ENCODE peak calls at places on chromosome 14, in nine cellular contexts. X is esophagus squamous epithelium; R is BE2C; C is A549; E is MM.1S; P is SK-N-SH; V is heart right ventricle; F is esophagus muscularis mucosa; L is CD8-positive, alpha-beta T cell. J is an unnamed sample.
A peak's percentile ranks its signal among the peaks of the same experiment; 100 is the strongest.

GRCh38 chr14:104120281-104120741 is 18.1 kb upstream of the KIF26A start:
- DNase-seq in X (no peak), R (no peak), C (no peak), E (no peak), P (no peak), V (no peak), F (no peak), L (no peak), J (peak; percentile 35)

GRCh38 chr14:50471838-50472465 is 60.4 kb downstream of the MAP4K5 start:
- DNase-seq in X (no peak), R (no peak), C (no peak), E (no peak), P (no peak), V (no peak), F (no peak), L (no peak), J (no peak)

GRCh38 chr14:99524804-99525698 is 43.8 kb downstream of the CCNK start:
- DNase-seq in X (no peak), R (peak; percentile 57), C (peak; percentile 64), E (no peak), P (peak; percentile 57), V (no peak), F (no peak), L (no peak), J (peak; percentile 84)

GRCh38 chr14:69190191-69190590 is 1.1 kb upstream of the EXD2 start:
- DNase-seq in X (no peak), R (no peak), C (no peak), E (no peak), P (no peak), V (no peak), F (no peak), L (no peak), J (no peak)

GRCh38 chr14:26765768-26766550 is 168.1 kb upstream of the NOVA1 start:
- DNase-seq in X (no peak), R (no peak), C (no peak), E (no peak), P (no peak), V (peak; percentile 12), F (no peak), L (no peak), J (no peak)

GRCh38 chr14:49550284-49551184 is 35.6 kb downstream of the RPS29 start:
- DNase-seq in X (no peak), R (no peak), C (no peak), E (no peak), P (peak; percentile 26), V (no peak), F (no peak), L (no peak), J (peak; percentile 41)

GRCh38 chr14:50741571-50741970 is 73.5 kb upstream of the SAV1 start:
- DNase-seq in X (no peak), R (no peak), C (peak; percentile 10), E (peak; percentile 37), P (no peak), V (no peak), F (no peak), L (no peak), J (no peak)

GRCh38 chr14:104865631-104866441 is 768 bp downstream of the CEP170B start:
- DNase-seq in X (no peak), R (peak; percentile 30), C (peak; percentile 41), E (no peak), P (peak; percentile 80), V (peak; percentile 65), F (no peak), L (no peak), J (peak; percentile 93)

GRCh38 chr14:99572173-99572999 is 31.6 kb downstream of the CCDC85C start:
- DNase-seq in X (no peak), R (peak; percentile 70), C (no peak), E (no peak), P (peak; percentile 87), V (no peak), F (no peak), L (no peak), J (no peak)

GRCh38 chr14:69528930-69529329 is 44.4 kb downstream of the PLEKHD1 start:
- DNase-seq in X (no peak), R (no peak), C (no peak), E (no peak), P (no peak), V (no peak), F (no peak), L (no peak), J (no peak)

GRCh38 chr14:99270491-99271287 is 1.3 kb downstream of the BCL11B start:
- DNase-seq in X (no peak), R (peak; percentile 24), C (no peak), E (no peak), P (peak; percentile 54), V (no peak), F (no peak), L (peak; percentile 46), J (peak; percentile 91)

DNA sequence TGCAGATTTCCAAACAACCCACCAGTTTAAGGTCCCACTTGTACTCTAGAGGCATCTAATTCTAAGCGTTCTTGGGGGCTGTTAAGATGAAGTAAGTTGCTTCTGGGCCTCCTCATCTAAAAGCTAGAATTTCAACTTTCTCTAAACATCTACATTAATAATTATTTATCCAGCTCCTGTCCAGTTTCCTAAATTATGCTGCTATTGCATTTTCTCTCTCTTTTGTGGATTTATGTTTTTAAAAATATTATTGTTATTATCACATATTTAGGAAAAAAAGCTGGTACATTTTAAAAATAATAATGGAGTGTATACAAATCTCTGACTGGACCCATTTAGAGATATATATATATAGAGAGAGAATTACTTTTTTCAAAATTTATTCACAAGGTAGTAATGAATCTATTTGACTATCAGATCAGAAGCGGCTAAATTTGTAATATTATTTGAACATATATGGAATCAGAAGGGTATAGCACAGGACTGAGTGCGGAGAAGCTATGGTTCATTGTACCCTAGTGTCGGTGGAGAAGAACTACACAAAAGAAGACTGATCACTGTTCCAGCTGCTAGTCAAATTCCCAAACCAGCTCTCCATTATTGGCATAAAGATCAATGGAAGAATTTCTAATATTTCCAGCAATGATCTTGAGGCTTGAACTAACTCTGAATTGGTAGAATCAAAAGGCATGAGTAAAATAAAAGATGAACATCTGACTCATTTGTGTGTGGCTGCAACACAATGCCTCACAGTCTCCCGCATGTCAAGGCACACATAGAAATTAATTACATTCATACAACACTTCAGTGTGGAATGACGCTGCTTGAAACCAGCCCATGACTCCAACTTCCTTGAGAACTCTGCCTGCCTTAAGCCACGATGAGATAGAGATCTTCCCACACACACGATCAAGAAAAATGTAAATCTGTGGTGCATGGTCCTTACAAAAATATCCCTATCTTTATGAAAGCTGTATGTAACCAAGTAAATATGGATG is 433.4 kb upstream of the OR4E1 start:
- DNase-seq in X (no peak), R (no peak), C (no peak), E (no peak), P (no peak), V (no peak), F (no peak), L (no peak), J (no peak)
- H3K4me3 ChIP-seq in X (no peak overlapping the region), R (no peak overlapping the region), C (no peak overlapping the region), E (no peak overlapping the region), P (no peak overlapping the region), V (no peak overlapping the region), F (no peak overlapping the region), L (no peak overlapping the region), J (no peak overlapping the region)

GRCh38 chr14:52046376-52046917 is 22.4 kb downstream of the NID2 start:
- DNase-seq in X (no peak), R (no peak), C (no peak), E (no peak), P (no peak), V (no peak), F (no peak), L (no peak), J (no peak)

GRCh38 chr14:52048132-52048531 is 20.7 kb downstream of the NID2 start:
- DNase-seq in X (no peak), R (no peak), C (no peak), E (no peak), P (no peak), V (no peak), F (peak; percentile 68), L (no peak), J (no peak)

GRCh38 chr14:52042371-52043037 is 26.4 kb downstream of the NID2 start:
- DNase-seq in X (no peak), R (no peak), C (no peak), E (no peak), P (no peak), V (no peak), F (peak; percentile 62), L (no peak), J (no peak)

GRCh38 chr14:52043690-52044089 is 25.2 kb downstream of the NID2 start:
- DNase-seq in X (no peak), R (peak; percentile 79), C (peak; percentile 73), E (no peak), P (peak; percentile 72), V (no peak), F (peak; percentile 89), L (no peak), J (peak; percentile 79)

DNA sequence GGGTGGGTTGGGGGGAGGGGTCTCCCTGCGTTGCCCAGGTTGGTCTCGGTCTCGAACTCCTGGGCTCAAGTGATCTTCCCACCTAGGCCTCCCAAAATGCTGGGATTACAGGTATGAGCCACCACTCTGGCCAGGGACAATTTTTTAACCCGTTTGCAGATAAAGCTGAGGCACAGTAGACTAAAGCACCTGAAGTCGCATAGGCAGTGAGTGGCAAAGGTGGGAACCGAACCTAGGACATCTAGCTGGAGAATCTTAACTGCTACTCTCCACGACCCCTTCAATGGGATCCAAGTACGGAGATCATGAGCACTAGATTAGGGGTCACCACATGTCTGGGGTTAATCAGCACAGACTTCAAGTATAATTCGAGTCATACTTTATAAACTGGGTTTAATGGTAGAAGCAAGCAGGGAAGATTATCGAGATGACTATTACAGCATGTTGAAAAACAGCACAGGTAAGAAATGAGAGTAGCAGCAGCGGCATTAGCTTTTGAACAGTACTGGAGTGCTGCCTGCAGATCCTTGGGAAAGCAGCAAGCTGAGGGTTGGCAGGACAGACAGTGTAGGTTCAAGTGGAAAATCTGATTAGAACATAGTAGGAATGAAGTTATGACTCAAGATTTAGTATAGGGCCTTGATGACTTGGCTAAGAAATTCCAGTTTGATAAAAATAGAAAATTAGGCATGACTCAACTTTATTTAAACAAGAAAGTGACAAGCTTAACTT is 23.9 kb downstream of the NID2 start:
- DNase-seq in X (no peak), R (no peak), C (no peak), E (no peak), P (no peak), V (no peak), F (peak; percentile 72), L (no peak), J (no peak)
- H3K4me3 ChIP-seq in X (no peak overlapping the region), R (no peak overlapping the region), C (no peak overlapping the region), E (no peak overlapping the region), P (no peak overlapping the region), V (no peak overlapping the region), F (no peak overlapping the region), L (no peak overlapping the region), J (no peak overlapping the region)

GRCh38 chr14:37697489-37698121 is 102.2 kb downstream of the TTC6 start:
- DNase-seq in X (no peak), R (no peak), C (no peak), E (no peak), P (no peak), V (no peak), F (no peak), L (no peak), J (no peak)
- H3K4me3 ChIP-seq in X (no peak overlapping the region), R (no peak overlapping the region), C (no peak overlapping the region), E (no peak overlapping the region), P (no peak overlapping the region), V (no peak overlapping the region), F (no peak overlapping the region), L (no peak overlapping the region), J (no peak overlapping the region)

DNA sequence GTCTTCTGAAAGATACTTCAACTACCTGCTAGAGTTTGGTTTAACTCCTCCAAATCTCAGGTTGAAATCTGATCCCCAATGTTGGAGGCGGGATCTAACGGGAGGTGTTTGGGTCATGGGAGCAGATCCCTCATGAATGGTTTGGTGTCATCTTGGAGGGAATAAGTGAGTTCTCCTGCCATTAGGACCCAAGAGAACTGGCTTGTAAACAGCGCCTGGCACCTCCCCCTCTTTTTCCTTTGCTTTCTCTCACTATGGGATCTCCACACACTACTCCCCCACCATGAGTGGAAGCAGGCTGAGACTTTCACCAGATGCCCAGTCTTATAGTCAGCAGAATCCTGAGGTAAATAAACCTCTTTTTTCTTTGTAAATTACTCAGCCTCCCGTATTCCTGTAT is 2.5 kb downstream of the CNIH1 start:
- DNase-seq in X (no peak), R (no peak), C (no peak), E (no peak), P (no peak), V (no peak), F (no peak), L (no peak), J (no peak)
- H3K4me3 ChIP-seq in X (no peak overlapping the region), R (no peak overlapping the region), C (no peak overlapping the region), E (no peak overlapping the region), P (no peak overlapping the region), V (no peak overlapping the region), F (no peak overlapping the region), L (no peak overlapping the region), J (no peak overlapping the region)